ENCODE peak calls at places on chromosomes 6 and 20, in nine cellular contexts. One of them, this sample, is unnamed.
A peak's percentile ranks its signal among the peaks of the same experiment; 100 is the strongest.

GRCh38 chr6:35356391-35356790 is 14.0 kb downstream of the PPARD start:
- DNase-seq in activated effector memory CD4-positive, alpha-beta T cell treated with Interleukin-2 at 50 U/mL for 16 hours: no peak
- DNase-seq in Ammon's horn: no peak
- DNase-seq in heart right ventricle: no peak
- DNase-seq in Calu3: no peak
- DNase-seq in myocyte: no peak
- DNase-seq in COR-L47: no peak
- DNase-seq in endothelial cell of umbilical vein: no peak
- DNase-seq in GM06990: no peak
- DNase-seq in this sample: no peak

GRCh38 chr6:165877773-165878172 is 214.7 kb upstream of the PDE10A start:
- DNase-seq in myocyte: no peak
- DNase-seq in Calu3: no peak
- DNase-seq in heart right ventricle: no peak
- DNase-seq in endothelial cell of umbilical vein: no peak
- DNase-seq in GM06990: no peak
- DNase-seq in COR-L47: no peak
- DNase-seq in Ammon's horn: no peak
- DNase-seq in activated effector memory CD4-positive, alpha-beta T cell treated with Interleukin-2 at 50 U/mL for 16 hours: no peak
- DNase-seq in this sample: no peak

GRCh38 chr6:115729036-115729435 is 331.7 kb downstream of the FRK start:
- DNase-seq in GM06990: no peak
- DNase-seq in Calu3: no peak
- DNase-seq in COR-L47: no peak
- DNase-seq in heart right ventricle: no peak
- DNase-seq in myocyte: no peak
- DNase-seq in activated effector memory CD4-positive, alpha-beta T cell treated with Interleukin-2 at 50 U/mL for 16 hours: no peak
- DNase-seq in Ammon's horn: no peak
- DNase-seq in endothelial cell of umbilical vein: no peak
- DNase-seq in this sample: no peak

GRCh38 chr20:62289898-62290297 is 12.9 kb upstream of the ADRM1 start:
- DNase-seq in endothelial cell of umbilical vein: no peak
- DNase-seq in Ammon's horn: no peak
- DNase-seq in COR-L47: no peak
- DNase-seq in Calu3: no peak
- DNase-seq in myocyte: no peak
- DNase-seq in GM06990: no peak
- DNase-seq in activated effector memory CD4-positive, alpha-beta T cell treated with Interleukin-2 at 50 U/mL for 16 hours: no peak
- DNase-seq in heart right ventricle: no peak
- DNase-seq in this sample: no peak

GRCh38 chr20:58701431-58702160 is 9.0 kb downstream of the NPEPL1 start:
- DNase-seq in heart right ventricle: no peak
- DNase-seq in myocyte: no peak
- DNase-seq in Ammon's horn: no peak
- DNase-seq in COR-L47: no peak
- DNase-seq in GM06990: no peak
- DNase-seq in activated effector memory CD4-positive, alpha-beta T cell treated with Interleukin-2 at 50 U/mL for 16 hours: no peak
- DNase-seq in endothelial cell of umbilical vein: no peak
- DNase-seq in Calu3: no peak
- DNase-seq in this sample: no peak

GRCh38 chr20:51767867-51768758 is at the start of gene ATP9A:
- DNase-seq in heart right ventricle: peak; percentile 27
- DNase-seq in GM06990: no peak
- DNase-seq in activated effector memory CD4-positive, alpha-beta T cell treated with Interleukin-2 at 50 U/mL for 16 hours: no peak
- DNase-seq in Calu3: peak; percentile 53
- DNase-seq in COR-L47: no peak
- DNase-seq in endothelial cell of umbilical vein: no peak
- DNase-seq in Ammon's horn: peak; percentile 28
- DNase-seq in myocyte: no peak
- DNase-seq in this sample: no peak

GRCh38 chr6:3376064-3376463 is 80.8 kb downstream of the SLC22A23 start:
- DNase-seq in Ammon's horn: peak; percentile 83
- DNase-seq in activated effector memory CD4-positive, alpha-beta T cell treated with Interleukin-2 at 50 U/mL for 16 hours: no peak
- DNase-seq in Calu3: no peak
- DNase-seq in COR-L47: no peak
- DNase-seq in myocyte: no peak
- DNase-seq in endothelial cell of umbilical vein: no peak
- DNase-seq in heart right ventricle: no peak
- DNase-seq in GM06990: no peak
- DNase-seq in this sample: no peak

GRCh38 chr6:1787109-1787466 is 177.4 kb downstream of the FOXC1 start:
- DNase-seq in heart right ventricle: no peak
- DNase-seq in Calu3: no peak
- DNase-seq in GM06990: no peak
- DNase-seq in COR-L47: no peak
- DNase-seq in Ammon's horn: no peak
- DNase-seq in myocyte: no peak
- DNase-seq in activated effector memory CD4-positive, alpha-beta T cell treated with Interleukin-2 at 50 U/mL for 16 hours: no peak
- DNase-seq in endothelial cell of umbilical vein: peak; percentile 47
- DNase-seq in this sample: no peak

GRCh38 chr6:28982476-28983266 is 22.4 kb downstream of the ZNF311 start:
- DNase-seq in myocyte: peak; percentile 68
- DNase-seq in Ammon's horn: peak; percentile 53
- DNase-seq in Calu3: peak; percentile 52
- DNase-seq in endothelial cell of umbilical vein: no peak
- DNase-seq in COR-L47: no peak
- DNase-seq in heart right ventricle: peak; percentile 7
- DNase-seq in GM06990: no peak
- DNase-seq in activated effector memory CD4-positive, alpha-beta T cell treated with Interleukin-2 at 50 U/mL for 16 hours: no peak
- DNase-seq in this sample: peak; percentile 50

GRCh38 chr6:68976260-68976659 is 341.2 kb downstream of the ADGRB3 start:
- DNase-seq in activated effector memory CD4-positive, alpha-beta T cell treated with Interleukin-2 at 50 U/mL for 16 hours: no peak
- DNase-seq in Ammon's horn: no peak
- DNase-seq in myocyte: no peak
- DNase-seq in Calu3: no peak
- DNase-seq in heart right ventricle: no peak
- DNase-seq in endothelial cell of umbilical vein: no peak
- DNase-seq in COR-L47: no peak
- DNase-seq in GM06990: no peak
- DNase-seq in this sample: no peak

GRCh38 chr6:101013612-101014195 is 132.6 kb upstream of the ASCC3 start:
- DNase-seq in heart right ventricle: no peak
- DNase-seq in Calu3: no peak
- DNase-seq in GM06990: no peak
- DNase-seq in COR-L47: no peak
- DNase-seq in endothelial cell of umbilical vein: no peak
- DNase-seq in myocyte: peak; percentile 4
- DNase-seq in Ammon's horn: no peak
- DNase-seq in activated effector memory CD4-positive, alpha-beta T cell treated with Interleukin-2 at 50 U/mL for 16 hours: no peak
- DNase-seq in this sample: no peak

GRCh38 chr20:15643713-15644112 is 929.5 kb downstream of the KIF16B start:
- DNase-seq in Calu3: peak; percentile 0
- DNase-seq in GM06990: no peak
- DNase-seq in myocyte: peak; percentile 10
- DNase-seq in Ammon's horn: no peak
- DNase-seq in heart right ventricle: no peak
- DNase-seq in endothelial cell of umbilical vein: peak; percentile 15
- DNase-seq in activated effector memory CD4-positive, alpha-beta T cell treated with Interleukin-2 at 50 U/mL for 16 hours: no peak
- DNase-seq in COR-L47: no peak
- DNase-seq in this sample: no peak

GRCh38 chr6:29953001-29953436 is 10.7 kb downstream of the HLA-A start:
- DNase-seq in Calu3: no peak
- DNase-seq in Ammon's horn: no peak
- DNase-seq in GM06990: no peak
- DNase-seq in heart right ventricle: peak; percentile 62
- DNase-seq in COR-L47: no peak
- DNase-seq in endothelial cell of umbilical vein: peak; percentile 68
- DNase-seq in myocyte: peak; percentile 94
- DNase-seq in activated effector memory CD4-positive, alpha-beta T cell treated with Interleukin-2 at 50 U/mL for 16 hours: no peak
- DNase-seq in this sample: peak; percentile 98

GRCh38 chr6:129120856-129121255 is 237.9 kb downstream of the LAMA2 start:
- DNase-seq in Calu3: no peak
- DNase-seq in endothelial cell of umbilical vein: no peak
- DNase-seq in heart right ventricle: no peak
- DNase-seq in activated effector memory CD4-positive, alpha-beta T cell treated with Interleukin-2 at 50 U/mL for 16 hours: no peak
- DNase-seq in GM06990: no peak
- DNase-seq in COR-L47: no peak
- DNase-seq in myocyte: peak; percentile 60
- DNase-seq in Ammon's horn: no peak
- DNase-seq in this sample: peak; percentile 6

GRCh38 chr6:111874030-111874425 is 776 bp upstream of the FYN start:
- DNase-seq in heart right ventricle: peak; percentile 37
- DNase-seq in activated effector memory CD4-positive, alpha-beta T cell treated with Interleukin-2 at 50 U/mL for 16 hours: peak; percentile 32
- DNase-seq in COR-L47: no peak
- DNase-seq in GM06990: no peak
- DNase-seq in endothelial cell of umbilical vein: peak; percentile 81
- DNase-seq in Calu3: peak; percentile 15
- DNase-seq in Ammon's horn: peak; percentile 31
- DNase-seq in myocyte: peak; percentile 39
- DNase-seq in this sample: no peak

GRCh38 chr20:51692806-51693400 is 75.3 kb downstream of the ATP9A start:
- DNase-seq in GM06990: no peak
- DNase-seq in myocyte: no peak
- DNase-seq in Calu3: no peak
- DNase-seq in activated effector memory CD4-positive, alpha-beta T cell treated with Interleukin-2 at 50 U/mL for 16 hours: no peak
- DNase-seq in COR-L47: no peak
- DNase-seq in heart right ventricle: no peak
- DNase-seq in endothelial cell of umbilical vein: no peak
- DNase-seq in Ammon's horn: no peak
- DNase-seq in this sample: no peak

GRCh38 chr6:33926451-33926850 is 122.6 kb upstream of the MLN start:
- DNase-seq in GM06990: no peak
- DNase-seq in Ammon's horn: no peak
- DNase-seq in activated effector memory CD4-positive, alpha-beta T cell treated with Interleukin-2 at 50 U/mL for 16 hours: no peak
- DNase-seq in Calu3: no peak
- DNase-seq in endothelial cell of umbilical vein: peak; percentile 9
- DNase-seq in COR-L47: peak; percentile 77
- DNase-seq in heart right ventricle: no peak
- DNase-seq in myocyte: no peak
- DNase-seq in this sample: no peak

GRCh38 chr20:51339721-51340450 is 202.6 kb downstream of the NFATC2 start:
- DNase-seq in endothelial cell of umbilical vein: peak; percentile 61
- DNase-seq in myocyte: no peak
- DNase-seq in heart right ventricle: no peak
- DNase-seq in Ammon's horn: no peak
- DNase-seq in COR-L47: peak; percentile 98
- DNase-seq in GM06990: no peak
- DNase-seq in Calu3: no peak
- DNase-seq in activated effector memory CD4-positive, alpha-beta T cell treated with Interleukin-2 at 50 U/mL for 16 hours: no peak
- DNase-seq in this sample: no peak

GRCh38 chr20:1341561-1342265 is 12.8 kb upstream of the SDCBP2 start:
- DNase-seq in Calu3: no peak
- DNase-seq in activated effector memory CD4-positive, alpha-beta T cell treated with Interleukin-2 at 50 U/mL for 16 hours: no peak
- DNase-seq in myocyte: peak; percentile 84
- DNase-seq in heart right ventricle: no peak
- DNase-seq in GM06990: no peak
- DNase-seq in COR-L47: no peak
- DNase-seq in endothelial cell of umbilical vein: peak; percentile 66
- DNase-seq in Ammon's horn: peak; percentile 58
- DNase-seq in this sample: no peak

GRCh38 chr6:14206351-14206750 is 88.8 kb downstream of the CD83 start:
- DNase-seq in Calu3: no peak
- DNase-seq in myocyte: no peak
- DNase-seq in activated effector memory CD4-positive, alpha-beta T cell treated with Interleukin-2 at 50 U/mL for 16 hours: no peak
- DNase-seq in heart right ventricle: no peak
- DNase-seq in GM06990: no peak
- DNase-seq in endothelial cell of umbilical vein: no peak
- DNase-seq in Ammon's horn: no peak
- DNase-seq in COR-L47: no peak
- DNase-seq in this sample: no peak

This sample was measured in RCC 7860.